ENCODE peak calls at places on chromosome 21, in nine cellular contexts. I is GM12892; Z is activated CD8-positive, alpha-beta memory T cell treated with anti-CD3 and anti-CD28 coated beads for 48 hours; Q is caudate nucleus; X is CD4-positive, alpha-beta T cell; A is effector memory CD4-positive, alpha-beta T cell; K is NCI-H1092 treated with DMSO at 0.1 percent for 48 hours; E is GDM1; L is T1000. B is an unnamed sample.

GRCh38 chr21:20276377-20276776 is 721.8 kb upstream of the NCAM2 start:
- DNase-seq in I (no peak), Z (no peak), Q (no peak), X (no peak), A (no peak), K (no peak), E (no peak), L (no peak), B (no peak)

GRCh38 chr21:31493350-31493880 is 149.4 kb upstream of the TIAM1 start:
- DNase-seq in I (no peak), Z (no peak), Q (no peak), X (no peak), A (no peak), K (peak; percentile 19), E (no peak), L (no peak), B (no peak)

GRCh38 chr21:45228171-45228641 is 59.5 kb downstream of the POFUT2 start:
- DNase-seq in I (no peak), Z (no peak), Q (peak; percentile 68), X (peak; percentile 39), A (peak; percentile 49), K (no peak), E (no peak), L (peak; percentile 83), B (no peak)

GRCh38 chr21:37748351-37748750 is 167.9 kb downstream of the KCNJ6 start:
- DNase-seq in I (no peak), Z (no peak), Q (no peak), X (no peak), A (no peak), K (no peak), E (no peak), L (no peak), B (no peak)

GRCh38 chr21:22399717-22400520 is 1401.7 kb downstream of the NCAM2 start:
- DNase-seq in I (no peak), Z (no peak), Q (no peak), X (no peak), A (no peak), K (no peak), E (no peak), L (no peak), B (no peak)

GRCh38 chr21:41625428-41625827 is 117.5 kb upstream of the TMPRSS2 start:
- DNase-seq in I (no peak), Z (no peak), Q (no peak), X (no peak), A (no peak), K (no peak), E (no peak), L (no peak), B (no peak)

GRCh38 chr21:14768042-14768441 is 221.9 kb upstream of the SAMSN1 start:
- DNase-seq in I (no peak), Z (no peak), Q (no peak), X (no peak), A (no peak), K (no peak), E (no peak), L (no peak), B (no peak)

GRCh38 chr21:36141513-36141925 is 6.6 kb downstream of the CBR3 start:
- DNase-seq in I (peak; percentile 52), Z (no peak), Q (peak; percentile 26), X (peak; percentile 79), A (peak; percentile 89), K (peak; percentile 94), E (peak; percentile 78), L (peak; percentile 59), B (peak; percentile 83)

GRCh38 chr21:45448810-45449657 is 44.1 kb downstream of the COL18A1 start:
- DNase-seq in I (no peak), Z (no peak), Q (no peak), X (no peak), A (no peak), K (peak; percentile 42), E (no peak), L (no peak), B (no peak)

GRCh38 chr21:38802050-38803026 is 3.4 kb upstream of the ETS2 start:
- DNase-seq in I (no peak), Z (no peak), Q (no peak), X (no peak), A (no peak), K (no peak), E (no peak), L (no peak), B (no peak)